ENCODE peak calls at places on chromosomes 4 and X, in nine cellular contexts. S is CD8-positive, alpha-beta T cell; N is iPS DF 6.9; Q is HCT116; Z is breast epithelium; A is left ventricle myocardium inferior; X is body of pancreas; I is fibroblast of lung; B is OCI-LY7. E is an unnamed sample. For H3K9me3 and H3K4me1, the result is how much of the 10 kb centered on the place peaks cover.

GRCh38 chr4:4330794-4331193 is 40.7 kb downstream of the ZBTB49 start:
- DNase-seq in S (no peak), N (no peak), Q (no peak), Z (no peak), A (no peak), X (no peak), I (no peak), B (no peak), E (no peak)

GRCh38 chrX:103453655-103454054 is 65.6 kb downstream of the RAB40A start:
- DNase-seq in S (no peak), N (no peak), Q (no peak), Z (no peak), A (no peak), X (no peak), I (peak), B (no peak), E (no peak)

GRCh38 chrX:37487271-37487670 is 84.2 kb upstream of the LANCL3 start:
- DNase-seq in S (no peak), N (no peak), Q (no peak), Z (no peak), A (no peak), X (no peak), I (no peak), B (no peak), E (no peak)

GRCh38 chr4:5128569-5128968 is 77.3 kb downstream of the STK32B start:
- DNase-seq in S (no peak), N (no peak), Q (no peak), Z (peak), A (no peak), X (peak), I (no peak), B (no peak), E (no peak)

GRCh38 chr4:66123195-66123594 is 452.9 kb upstream of the EPHA5 start:
- DNase-seq in S (no peak), N (no peak), Q (no peak), Z (no peak), A (no peak), X (no peak), I (peak), B (no peak), E (no peak)

GRCh38 chr4:184215709-184216328 is 1.9 kb downstream of the ENPP6 start:
- DNase-seq in S (no peak), N (no peak), Q (no peak), Z (no peak), A (no peak), X (no peak), I (no peak), B (no peak), E (no peak)

GRCh38 chrX:118596428-118596827 is 100.8 kb downstream of the DOCK11 start:
- DNase-seq in S (no peak), N (no peak), Q (no peak), Z (no peak), A (no peak), X (no peak), I (no peak), B (no peak), E (no peak)

GRCh38 chrX:22699591-22700091 is 300.1 kb upstream of the DDX53 start:
- DNase-seq in S (no peak), N (no peak), Q (no peak), Z (no peak), A (no peak), X (no peak), I (peak), B (no peak), E (no peak)

GRCh38 chr4:177404342-177404741 is 37.9 kb downstream of the AGA start:
- DNase-seq in S (no peak), N (no peak), Q (no peak), Z (no peak), A (no peak), X (no peak), I (peak), B (no peak), E (no peak)

GRCh38 chr4:55078987-55079386 is 46.4 kb downstream of the KDR start:
- DNase-seq in S (no peak), N (no peak), Q (no peak), Z (no peak), A (peak), X (no peak), I (peak), B (no peak), E (no peak)

GRCh38 chr4:56372774-56373173 is 14.5 kb downstream of the AASDH start:
- DNase-seq in S (no peak), N (no peak), Q (no peak), Z (no peak), A (no peak), X (no peak), I (peak), B (no peak), E (no peak)

GRCh38 chr4:107619065-107619464 is 101.0 kb downstream of the PAPSS1 start:
- DNase-seq in S (no peak), N (no peak), Q (no peak), Z (no peak), A (no peak), X (no peak), I (peak), B (no peak), E (no peak)

GRCh38 chr4:37825943-37826281 is 574 bp upstream of the PGM2 start:
- DNase-seq in S (no peak), N (no peak), Q (no peak), Z (no peak), A (no peak), X (peak), I (no peak), B (no peak), E (no peak)

GRCh38 chr4:55111601-55112000 is 13.8 kb downstream of the KDR start:
- DNase-seq in S (no peak), N (no peak), Q (no peak), Z (no peak), A (no peak), X (no peak), I (no peak), B (no peak), E (no peak)

GRCh38 chr4:143358923-143359694 is 22.4 kb downstream of the GAB1 start:
- DNase-seq in S (peak), N (no peak), Q (no peak), Z (peak), A (no peak), X (peak), I (peak), B (peak), E (no peak)

GRCh38 chr4:24143741-24144140 is 253.9 kb upstream of the PPARGC1A start:
- DNase-seq in S (no peak), N (no peak), Q (no peak), Z (no peak), A (no peak), X (no peak), I (no peak), B (no peak), E (no peak)

GRCh38 chr4:178136736-178137345 is 694.6 kb upstream of the AGA start:
- DNase-seq in S (no peak), N (no peak), Q (no peak), Z (no peak), A (no peak), X (no peak), I (no peak), B (no peak), E (no peak)

GRCh38 chr4:177251237-177251636 is 58.4 kb upstream of the NEIL3 start:
- DNase-seq in S (no peak), N (no peak), Q (no peak), Z (no peak), A (no peak), X (no peak), I (no peak), B (no peak), E (no peak)

GRCh38 chr4:48008021-48008596 is 8.4 kb downstream of the CNGA1 start:
- DNase-seq in S (no peak), N (no peak), Q (peak), Z (no peak), A (no peak), X (no peak), I (no peak), B (peak), E (no peak)

GRCh38 chrX:113300580-113300979 is 459.9 kb upstream of the AMOT start:
- DNase-seq in S (no peak), N (no peak), Q (no peak), Z (no peak), A (no peak), X (no peak), I (no peak), B (no peak), E (no peak)

GRCh38 chrX:43860646-43861370 is 21.4 kb downstream of the MAOB start:
- DNase-seq in S (no peak), N (no peak), Q (peak), Z (peak), A (no peak), X (peak), I (peak), B (no peak), E (no peak)

GRCh38 chr4:10926025-10926424 is 241.5 kb upstream of the CLNK start:
- DNase-seq in S (no peak), N (no peak), Q (no peak), Z (no peak), A (no peak), X (no peak), I (peak), B (no peak), E (no peak)

GRCh38 chrX:19670854-19671620 is 155.7 kb upstream of the MAP3K15 start:
- DNase-seq in S (no peak), N (no peak), Q (peak), Z (peak), A (peak), X (no peak), I (peak), B (no peak), E (no peak)

GRCh38 chr4:48296330-48296729 is 26.7 kb upstream of the TEC start:
- DNase-seq in S (no peak), N (no peak), Q (no peak), Z (no peak), A (no peak), X (no peak), I (peak), B (no peak), E (no peak)

DNA sequence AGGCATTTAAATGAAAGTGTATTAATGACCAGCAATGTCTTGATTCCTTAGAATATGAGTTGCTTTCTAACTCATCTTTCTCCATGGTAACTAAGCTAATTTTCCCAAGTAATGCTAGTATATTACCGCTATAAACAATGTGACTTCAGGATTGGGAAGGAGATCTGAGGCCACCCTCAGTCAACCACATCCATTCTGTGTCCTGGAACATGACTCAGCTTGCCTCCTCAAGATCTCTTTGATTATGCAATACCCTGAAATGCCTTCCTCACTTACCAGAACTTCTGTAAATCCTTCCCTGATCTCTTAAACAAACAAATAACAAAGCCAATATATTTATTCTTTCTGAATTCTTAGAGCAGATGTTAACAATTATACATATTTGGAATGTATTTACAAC is 1495.5 kb downstream of the PCDH18 start:
- DNase-seq in S (no peak), N (no peak), Q (peak), Z (no peak), A (no peak), X (no peak), I (peak), B (no peak), E (no peak)
- H3K4me3 ChIP-seq in S (no peak), N (no peak), Q (no peak), Z (no peak), A (no peak), X (no peak), I (no peak), B (no peak), E (no peak)

GRCh38 chrX:40845331-40845911 is 110.1 kb upstream of the MED14 start:
- DNase-seq in S (no peak), N (no peak), Q (no peak), Z (no peak), A (peak), X (no peak), I (peak), B (no peak), E (no peak)

GRCh38 chrX:40844476-40844875 is 109.1 kb upstream of the MED14 start:
- DNase-seq in S (no peak), N (no peak), Q (no peak), Z (no peak), A (no peak), X (no peak), I (peak), B (no peak), E (no peak)

DNA sequence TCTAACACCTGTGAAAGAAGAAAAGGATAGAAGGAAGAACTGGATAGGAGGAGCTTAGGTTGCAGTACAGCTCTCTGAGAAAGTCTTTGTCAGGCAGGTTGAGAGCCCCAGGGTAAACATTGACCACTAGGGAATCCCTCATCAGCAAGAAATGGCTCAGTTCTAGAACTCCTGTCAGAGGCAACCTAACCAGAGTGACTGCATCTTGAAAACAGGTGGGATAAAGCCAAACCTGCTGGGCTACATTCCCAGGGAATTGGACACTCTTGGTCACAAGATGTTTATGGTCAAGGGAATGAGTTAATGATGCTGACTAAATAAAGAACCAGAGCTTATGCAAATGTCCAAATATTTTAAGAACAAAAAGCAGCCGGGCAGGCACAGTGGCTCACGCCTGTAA is 108.3 kb upstream of the MED14 start:
- DNase-seq in S (no peak), N (no peak), Q (no peak), Z (no peak), A (no peak), X (no peak), I (peak), B (no peak), E (no peak)
- H3K9me3 ChIP-seq in S (under half), N (under half), Q (under half), Z (under half), A (under half), X (under half), I (under half), B (under half), E (under half)

GRCh38 chr4:174215936-174216699 is 67.3 kb downstream of the FBXO8 start:
- DNase-seq in S (no peak), N (no peak), Q (no peak), Z (no peak), A (no peak), X (no peak), I (no peak), B (no peak), E (no peak)
- H3K4me1 ChIP-seq in S (under half), N (under half), Q (under half), Z (under half), A (half or more), X (under half), I (under half), B (under half), E (under half)

GRCh38 chrX:129665916-129666644 is 11.3 kb upstream of the APLN start:
- DNase-seq in S (no peak), N (no peak), Q (peak), Z (no peak), A (no peak), X (no peak), I (peak), B (no peak), E (no peak)
- H3K4me3 ChIP-seq in S (no peak), N (no peak), Q (no peak), Z (no peak), A (no peak), X (no peak), I (no peak), B (no peak), E (no peak)

GRCh38 chr4:581753-582361 is 5.8 kb upstream of the TMEM271 start:
- DNase-seq in S (no peak), N (no peak), Q (no peak), Z (no peak), A (no peak), X (no peak), I (no peak), B (no peak), E (no peak)
- H3K9me3 ChIP-seq in S (under half), N (under half), Q (under half), Z (under half), A (under half), X (under half), I (under half), B (under half), E (under half)

GRCh38 chr4:8129136-8129535 is 29.5 kb downstream of the ABLIM2 start:
- DNase-seq in S (no peak), N (no peak), Q (no peak), Z (no peak), A (no peak), X (no peak), I (no peak), B (no peak), E (no peak)

GRCh38 chr4:8127051-8127798 is 31.4 kb downstream of the ABLIM2 start:
- DNase-seq in S (no peak), N (no peak), Q (no peak), Z (no peak), A (no peak), X (no peak), I (no peak), B (no peak), E (no peak)

GRCh38 chr4:8126523-8126922 is 32.1 kb downstream of the ABLIM2 start:
- DNase-seq in S (no peak), N (no peak), Q (no peak), Z (no peak), A (no peak), X (no peak), I (no peak), B (no peak), E (no peak)

GRCh38 chr4:8129785-8130184 is 28.8 kb downstream of the ABLIM2 start:
- DNase-seq in S (no peak), N (no peak), Q (no peak), Z (no peak), A (no peak), X (no peak), I (no peak), B (no peak), E (no peak)

DNA sequence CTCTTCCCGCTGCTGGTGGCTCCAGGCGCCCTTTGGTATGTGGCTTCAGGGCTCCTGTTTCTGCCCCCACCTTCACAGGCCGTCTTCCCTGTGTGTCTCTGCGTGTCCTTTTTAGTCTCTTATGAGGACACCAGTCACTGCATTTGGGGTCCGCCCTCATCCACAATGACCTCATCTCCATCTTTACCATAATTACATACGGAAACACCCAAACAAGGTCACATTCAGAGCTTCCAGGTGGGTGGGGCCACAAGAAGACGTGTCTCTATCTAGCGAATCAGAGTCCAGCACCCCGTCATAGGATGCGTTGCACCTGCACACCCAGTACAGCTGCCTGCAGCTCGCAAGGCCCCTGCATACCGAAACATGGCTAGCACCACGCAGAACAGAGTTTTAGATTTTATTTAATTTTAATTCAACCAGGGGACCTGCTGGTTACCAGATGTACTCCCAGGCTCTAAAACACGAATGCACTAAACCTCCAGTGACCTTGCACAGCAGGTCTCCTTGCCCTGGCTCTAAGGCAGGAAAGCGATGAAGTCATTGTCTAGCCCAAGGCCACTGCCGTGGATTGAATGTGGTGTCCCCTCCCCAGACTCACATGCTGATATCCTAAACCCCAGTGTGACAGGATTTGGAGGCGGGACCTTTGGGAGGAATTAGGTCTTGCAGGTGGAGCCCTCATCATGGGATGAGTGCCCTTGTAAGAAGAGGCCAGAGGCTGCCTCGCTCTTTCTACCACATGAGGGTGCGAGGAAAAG is 30.3 kb downstream of the ABLIM2 start:
- DNase-seq in S (no peak), N (no peak), Q (no peak), Z (no peak), A (no peak), X (peak), I (no peak), B (no peak), E (no peak)
- H3K4me1 ChIP-seq in S (under half), N (under half), Q (under half), Z (under half), A (under half), X (under half), I (under half), B (under half), E (under half)